ENCODE peak calls at places on chromosomes 6 and 20, in six cellular contexts. F is H9, J is astrocyte of the spinal cord, A is fibroblast of pulmonary artery, Q is adrenal gland, Y is testis. C is an unnamed sample.

GRCh38 chr20:31595654-31596411 is 9.3 kb upstream of the ID1 start:
- DNase-seq in Y (peak), F (peak), Q (peak), J (peak), A (peak), C (no peak)

GRCh38 chr6:11779308-11780096 is 899 bp upstream of the ADTRP start:
- DNase-seq in Y (no peak), Q (no peak), J (no peak), F (no peak), A (no peak), C (no peak)

GRCh38 chr20:19288636-19289035 is 76.2 kb downstream of the SLC24A3 start:
- DNase-seq in Y (no peak), J (peak), F (no peak), Q (no peak), A (no peak), C (no peak)

GRCh38 chr6:105458552-105458951 is 55.7 kb upstream of the PREP start:
- DNase-seq in Y (no peak), Q (no peak), J (no peak), A (no peak), F (no peak), C (peak)

GRCh38 chr6:35970181-35970580 is 49.3 kb upstream of the SRPK1 start:
- DNase-seq in Q (no peak), Y (no peak), A (peak), J (peak), F (no peak), C (no peak)

GRCh38 chr6:44156494-44157151 is 2.0 kb upstream of the CAPN11 start:
- DNase-seq in A (no peak), Y (no peak), Q (no peak), J (no peak), F (peak), C (no peak)

GRCh38 chr6:52519618-52520017 is 57.2 kb downstream of the TRAM2 start:
- DNase-seq in Y (no peak), Q (no peak), J (no peak), F (no peak), A (no peak), C (no peak)

GRCh38 chr20:57664476-57664875 is 44.2 kb upstream of the ZBP1 start:
- DNase-seq in A (no peak), J (no peak), Y (no peak), F (no peak), Q (no peak), C (no peak)

GRCh38 chr20:32062776-32063170 is 10.7 kb downstream of the HCK start:
- DNase-seq in F (no peak), A (no peak), Q (peak), Y (peak), J (no peak), C (peak)

GRCh38 chr6:44009425-44010321 is 117.6 kb downstream of the MRPL14 start:
- DNase-seq in Q (peak), J (peak), Y (no peak), A (no peak), F (no peak), C (no peak)

GRCh38 chr6:132780770-132781371 is 17.6 kb downstream of the SLC18B1 start:
- DNase-seq in J (peak), Y (no peak), F (no peak), A (peak), Q (no peak), C (no peak)

GRCh38 chr20:34045930-34046329 is 52.2 kb downstream of the RALY start:
- DNase-seq in J (no peak), Y (no peak), Q (no peak), F (peak), A (no peak), C (no peak)

GRCh38 chr6:138231399-138231886 is 13.2 kb upstream of the PBOV1 start:
- DNase-seq in Y (no peak), Q (no peak), A (no peak), J (peak), F (no peak), C (no peak)

GRCh38 chr6:45946352-45946751 is 69.3 kb downstream of the CLIC5 start:
- DNase-seq in Y (peak), F (peak), A (peak), J (peak), Q (peak), C (no peak)
- TF ChIP-seq CTCF in Y (no peak), F (peak), A (peak), J (peak), Q (peak), C (peak)

GRCh38 chr6:143222310-143222709 is 161.6 kb downstream of the AIG1 start:
- DNase-seq in F (no peak), A (no peak), Y (no peak), Q (peak), J (no peak), C (no peak)
- TF ChIP-seq CTCF in F (no peak), A (no peak), Y (no peak), Q (no peak), J (no peak), C (no peak)

GRCh38 chr6:37021356-37022129 is 16.1 kb downstream of the FGD2 start:
- DNase-seq in A (peak), F (peak), Y (peak), Q (no peak), J (peak), C (no peak)
- TF ChIP-seq CTCF in A (peak), F (peak), Y (no peak), Q (peak), J (peak), C (no peak)

DNA sequence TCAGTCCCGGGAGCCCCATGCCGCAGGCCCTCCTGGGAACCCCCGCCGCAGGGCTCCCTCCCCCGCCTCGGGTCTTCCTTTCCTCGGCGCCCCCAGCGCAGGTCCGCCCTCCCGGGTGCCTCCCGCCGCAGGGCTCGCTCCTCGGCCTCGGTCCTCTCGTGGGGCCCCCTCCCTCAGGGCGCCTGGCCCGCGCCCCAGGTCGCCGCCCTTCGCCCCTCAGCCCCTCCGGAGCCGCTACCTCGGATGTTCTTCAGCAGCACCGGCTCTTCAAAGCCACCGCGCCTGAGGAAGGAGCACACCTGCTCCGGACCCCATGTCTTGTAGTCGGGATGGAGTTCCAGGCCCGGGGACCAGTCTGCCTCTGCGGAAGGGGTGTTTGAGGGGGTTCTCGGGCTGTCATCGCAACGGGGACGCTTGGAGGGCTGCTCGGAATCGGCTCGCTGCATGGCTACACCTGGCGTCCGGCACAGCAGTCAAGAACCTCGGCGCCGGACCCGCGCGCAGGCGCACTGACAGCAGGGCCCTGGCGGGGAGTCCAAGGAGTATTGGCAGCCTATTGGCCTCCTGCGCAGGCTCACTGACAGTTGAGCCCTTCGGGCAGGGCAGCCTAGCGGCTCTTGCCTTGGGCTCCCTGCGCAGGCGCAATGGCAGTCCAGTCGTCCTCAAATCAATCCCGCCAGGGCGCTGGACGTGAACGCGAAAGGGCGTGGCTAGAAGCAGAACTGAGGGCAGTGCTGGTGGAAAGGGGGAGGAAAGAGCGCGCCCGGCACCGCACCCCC is at the start of gene SAMHD1:
- DNase-seq in J (peak), A (peak), Q (peak), F (peak), Y (peak), C (peak)
- TF ChIP-seq CTCF in J (no peak), A (no peak), Q (peak), F (no peak), Y (no peak), C (no peak)

GRCh38 chr6:169654590-169655391 is 47.0 kb downstream of the WDR27 start:
- DNase-seq in J (peak), F (no peak), A (peak), Q (peak), Y (peak), C (peak)
- TF ChIP-seq CTCF in J (peak), F (peak), A (peak), Q (peak), Y (no peak), C (peak)

GRCh38 chr6:109445382-109445781 is 4.9 kb downstream of the SMPD2 start:
- DNase-seq in Y (no peak), J (no peak), Q (no peak), A (no peak), F (no peak), C (no peak)
- TF ChIP-seq CTCF in Y (no peak), J (no peak), Q (no peak), A (no peak), F (peak), C (no peak)

GRCh38 chr20:39885975-39886649 is 802.9 kb downstream of the MAFB start:
- DNase-seq in Q (peak), A (peak), J (peak), Y (peak), F (peak), C (no peak)
- TF ChIP-seq CTCF in Q (peak), A (peak), J (peak), Y (peak), F (peak), C (peak)

DNA sequence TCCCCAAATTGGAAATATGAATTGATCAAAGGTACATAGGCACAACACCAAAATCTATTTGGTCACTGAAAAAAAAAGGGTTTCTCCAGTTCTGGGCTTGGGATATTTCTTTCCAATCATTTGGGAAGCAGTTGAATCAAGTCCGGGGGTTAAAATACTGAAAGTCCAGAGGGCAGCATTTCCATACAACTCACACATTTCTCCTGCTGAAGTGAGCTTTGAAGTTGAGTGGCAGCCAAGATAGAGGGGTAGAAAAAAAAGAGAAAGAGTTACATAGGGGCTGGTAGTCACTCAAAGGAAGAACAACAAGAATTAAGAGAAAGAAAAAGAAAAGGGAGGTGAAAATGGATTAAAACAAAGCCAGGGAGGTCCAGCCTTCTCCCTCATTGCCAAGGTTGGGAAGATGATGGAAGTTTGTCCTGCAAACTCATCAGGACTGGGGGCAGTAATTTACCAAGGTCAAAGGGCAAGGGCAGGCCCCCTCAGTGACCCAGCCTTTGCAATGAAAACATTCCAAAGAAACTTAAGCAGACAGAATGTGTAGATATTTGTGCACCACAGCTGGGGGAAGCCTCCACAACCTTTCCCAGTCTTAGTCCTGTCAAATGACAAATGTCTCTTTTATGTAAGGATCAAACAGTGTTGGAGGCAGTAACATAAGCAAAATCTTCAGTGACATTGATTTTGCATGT is 525.3 kb upstream of the JARID2 start:
- DNase-seq in J (no peak), F (no peak), Y (no peak), Q (no peak), A (no peak), C (no peak)
- TF ChIP-seq CTCF in J (no peak), F (no peak), Y (no peak), Q (no peak), A (no peak), C (no peak)